ENCODE peak calls at places on chromosome 22, in six cellular contexts. W is neural crest cell, Q is AG10803, T is GM10248, Z is right atrium auricular region, C is heart right ventricle. H is an unnamed sample.

GRCh38 chr22:23137905-23138520 is 3.8 kb downstream of the RSPH14 start:
- DNase-seq in W (no peak), Q (no peak), T (peak), Z (no peak), C (peak), H (no peak)

GRCh38 chr22:31192513-31192912 is 19.6 kb upstream of the LIMK2 start:
- DNase-seq in W (no peak), Q (peak), T (no peak), Z (no peak), C (no peak), H (no peak)

GRCh38 chr22:24421428-24421931 is 5.9 kb upstream of the ADORA2A start:
- DNase-seq in W (no peak), Q (no peak), T (peak), Z (no peak), C (no peak), H (no peak)

GRCh38 chr22:44578516-44579230 is 80.6 kb upstream of the RTL6 start:
- DNase-seq in W (no peak), Q (no peak), T (no peak), Z (no peak), C (no peak), H (no peak)

GRCh38 chr22:17264321-17265052 is 45.3 kb upstream of the ADA2 start:
- DNase-seq in W (peak), Q (peak), T (no peak), Z (no peak), C (peak), H (no peak)

GRCh38 chr22:20254975-20255946 is 12.9 kb downstream of the RTN4R start:
- DNase-seq in W (no peak), Q (no peak), T (no peak), Z (no peak), C (no peak), H (no peak)

GRCh38 chr22:28629420-28630184 is 50.0 kb downstream of the TTC28 start:
- DNase-seq in W (no peak), Q (no peak), T (no peak), Z (no peak), C (no peak), H (no peak)

GRCh38 chr22:39247379-39247778 is 2.6 kb upstream of the PDGFB start:
- DNase-seq in W (no peak), Q (no peak), T (no peak), Z (no peak), C (no peak), H (no peak)

GRCh38 chr22:23772315-23773246 is at the start of gene MMP11:
- DNase-seq in W (peak), Q (peak), T (peak), Z (no peak), C (peak), H (no peak)

GRCh38 chr22:50435701-50436115 is 39.1 kb downstream of the SBF1 start:
- DNase-seq in W (no peak), Q (no peak), T (no peak), Z (no peak), C (no peak), H (peak)

GRCh38 chr22:49481651-49482399 is 345.8 kb downstream of the BRD1 start:
- DNase-seq in W (no peak), Q (no peak), T (no peak), Z (no peak), C (no peak), H (peak)

GRCh38 chr22:22103078-22103593 is 120.5 kb upstream of the TOP3B start:
- DNase-seq in W (peak), Q (no peak), T (no peak), Z (peak), C (no peak), H (no peak)

GRCh38 chr22:44423556-44423955 is 74.5 kb downstream of the RTL6 start:
- DNase-seq in W (no peak), Q (no peak), T (no peak), Z (no peak), C (no peak), H (no peak)

GRCh38 chr22:44179196-44179988 is 1.3 kb upstream of the PARVG start:
- DNase-seq in W (no peak), Q (no peak), T (no peak), Z (no peak), C (no peak), H (no peak)

GRCh38 chr22:25404923-25405853 is 159.3 kb upstream of the GRK3 start:
- DNase-seq in W (no peak), Q (peak), T (peak), Z (peak), C (peak), H (peak)

GRCh38 chr22:30238661-30239420 is 7.7 kb downstream of the LIF start:
- DNase-seq in W (no peak), Q (no peak), T (no peak), Z (no peak), C (peak), H (no peak)

GRCh38 chr22:23700706-23701105 is 9.9 kb downstream of the RGL4 start:
- DNase-seq in W (no peak), Q (no peak), T (no peak), Z (no peak), C (no peak), H (no peak)

GRCh38 chr22:23067023-23067650 is 3.2 kb upstream of the GNAZ start:
- DNase-seq in W (no peak), Q (no peak), T (no peak), Z (no peak), C (peak), H (peak)

GRCh38 chr22:22593964-22594656 is 35.0 kb upstream of the PRAME start:
- DNase-seq in W (peak), Q (peak), T (peak), Z (no peak), C (no peak), H (no peak)

GRCh38 chr22:50419116-50419515 is 55.7 kb downstream of the SBF1 start:
- DNase-seq in W (no peak), Q (no peak), T (no peak), Z (no peak), C (no peak), H (no peak)

GRCh38 chr22:30263883-30264282 is 2.8 kb downstream of the OSM start:
- DNase-seq in W (no peak), Q (no peak), T (no peak), Z (no peak), C (no peak), H (no peak)

GRCh38 chr22:22474733-22475132 is 33.8 kb downstream of the ZNF280B start:
- DNase-seq in W (no peak), Q (no peak), T (no peak), Z (no peak), C (no peak), H (no peak)

GRCh38 chr22:28917747-28918543 is 34.6 kb downstream of the ZNRF3 start:
- DNase-seq in W (peak), Q (peak), T (no peak), Z (no peak), C (peak), H (no peak)

GRCh38 chr22:28112548-28113043 is 193.5 kb upstream of the PITPNB start:
- DNase-seq in W (no peak), Q (peak), T (no peak), Z (peak), C (peak), H (no peak)

GRCh38 chr22:42868751-42869251 is 11.7 kb upstream of the ARFGAP3 start:
- DNase-seq in W (no peak), Q (no peak), T (no peak), Z (no peak), C (peak), H (peak)

GRCh38 chr22:42300286-42301071 is 30.0 kb upstream of the TCF20 start:
- DNase-seq in W (no peak), Q (no peak), T (peak), Z (no peak), C (no peak), H (no peak)

GRCh38 chr22:37386441-37386840 is 40.8 kb downstream of the ELFN2 start:
- DNase-seq in W (peak), Q (no peak), T (no peak), Z (no peak), C (no peak), H (no peak)

GRCh38 chr22:37383342-37383741 is 43.9 kb downstream of the ELFN2 start:
- DNase-seq in W (no peak), Q (no peak), T (no peak), Z (no peak), C (no peak), H (no peak)

GRCh38 chr22:37381489-37381888 is 45.8 kb downstream of the ELFN2 start:
- DNase-seq in W (no peak), Q (no peak), T (no peak), Z (no peak), C (no peak), H (no peak)

GRCh38 chr22:37387793-37388192 is 39.5 kb downstream of the ELFN2 start:
- DNase-seq in W (no peak), Q (no peak), T (no peak), Z (no peak), C (no peak), H (no peak)

DNA sequence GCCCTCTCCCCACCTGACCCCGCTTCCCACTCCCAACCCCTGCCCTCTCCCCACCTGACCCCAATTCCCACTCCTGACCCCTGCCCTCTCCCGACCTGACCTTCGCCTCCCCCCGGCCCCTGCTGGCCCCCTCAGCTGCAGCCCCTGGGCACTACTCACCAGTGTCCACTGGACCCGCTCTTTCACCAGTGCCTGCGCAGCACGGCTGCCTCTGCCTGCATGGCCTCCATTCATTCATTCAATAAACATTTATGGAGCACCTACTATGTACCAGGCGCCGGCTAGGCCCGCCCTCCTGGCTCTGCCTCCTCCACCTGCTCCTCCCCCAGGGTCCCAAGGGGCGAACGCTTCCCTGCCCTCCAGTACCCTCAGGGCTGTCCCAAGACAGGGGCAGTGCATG is 42.6 kb downstream of the ELFN2 start:
- DNase-seq in W (no peak), Q (no peak), T (no peak), Z (no peak), C (no peak), H (no peak)
- TF ChIP-seq CTCF in W (no peak), Q (no peak), T (no peak), Z (no peak), C (no peak), H (no peak)

DNA sequence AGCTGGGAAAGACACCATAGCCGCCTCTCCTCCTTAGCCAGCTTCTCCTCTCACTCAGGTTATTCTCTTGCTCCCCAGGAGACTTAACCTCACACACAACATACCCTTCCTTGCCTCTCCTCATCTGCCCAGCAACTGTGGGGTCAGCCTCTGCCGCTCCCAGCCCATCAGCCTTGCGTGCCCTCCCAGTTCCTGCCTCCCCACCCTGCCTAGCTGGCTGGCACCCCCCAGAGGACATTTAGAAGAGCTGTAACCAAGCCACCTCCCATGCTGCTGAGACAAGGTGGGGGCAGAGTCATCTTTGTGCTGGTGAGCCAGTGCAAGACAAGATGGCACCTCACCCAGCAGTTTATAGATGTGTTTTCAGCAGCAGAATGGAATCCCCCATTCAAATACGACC is 38.2 kb downstream of the TOM1 start:
- DNase-seq in W (no peak), Q (no peak), T (no peak), Z (no peak), C (no peak), H (no peak)
- TF ChIP-seq CTCF in W (no peak), Q (no peak), T (peak), Z (no peak), C (no peak), H (no peak)

GRCh38 chr22:37931893-37932389 is 21.5 kb downstream of the C22orf23 start:
- DNase-seq in W (no peak), Q (no peak), T (no peak), Z (no peak), C (no peak), H (no peak)

GRCh38 chr22:37929390-37929789 is 23.3 kb downstream of the MICALL1 start:
- DNase-seq in W (no peak), Q (no peak), T (no peak), Z (no peak), C (no peak), H (no peak)

GRCh38 chr22:37932401-37932800 is 21.0 kb downstream of the C22orf23 start:
- DNase-seq in W (no peak), Q (no peak), T (no peak), Z (no peak), C (no peak), H (no peak)

GRCh38 chr22:37930270-37930951 is 23.0 kb downstream of the C22orf23 start:
- DNase-seq in W (no peak), Q (peak), T (no peak), Z (no peak), C (no peak), H (no peak)

DNA sequence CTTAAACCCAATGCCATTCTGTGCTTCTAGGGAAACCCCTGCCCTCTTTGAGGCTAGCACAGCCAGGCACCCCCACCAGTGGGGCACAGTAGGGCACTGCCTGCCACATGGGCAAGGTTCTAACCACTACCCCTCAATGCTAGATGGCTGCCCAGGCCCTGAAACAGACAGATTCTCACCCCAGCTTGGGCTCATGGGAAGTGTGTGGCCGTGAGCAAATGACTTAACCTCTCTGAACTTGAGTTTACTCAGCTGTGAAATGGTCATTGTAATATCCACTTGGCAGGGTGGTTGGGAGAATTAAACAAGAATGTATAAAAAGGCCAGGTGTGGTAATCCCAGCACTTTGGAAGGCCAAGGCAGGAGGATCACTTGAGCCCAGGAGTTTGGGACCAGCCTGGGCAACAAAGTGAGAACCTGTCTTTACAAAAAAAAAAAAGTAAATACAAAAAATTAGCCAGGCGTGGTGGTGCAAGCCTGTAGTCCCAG is 22.4 kb downstream of the C22orf23 start:
- DNase-seq in W (no peak), Q (no peak), T (no peak), Z (no peak), C (no peak), H (no peak)
- TF ChIP-seq CTCF in W (no peak), Q (no peak), T (no peak), Z (no peak), C (no peak), H (no peak)

GRCh38 chr22:46823248-46823647 is 60.8 kb downstream of the TBC1D22A start:
- DNase-seq in W (no peak), Q (no peak), T (no peak), Z (no peak), C (no peak), H (no peak)
- TF ChIP-seq CTCF in W (no peak), Q (no peak), T (no peak), Z (no peak), C (no peak), H (no peak)

DNA sequence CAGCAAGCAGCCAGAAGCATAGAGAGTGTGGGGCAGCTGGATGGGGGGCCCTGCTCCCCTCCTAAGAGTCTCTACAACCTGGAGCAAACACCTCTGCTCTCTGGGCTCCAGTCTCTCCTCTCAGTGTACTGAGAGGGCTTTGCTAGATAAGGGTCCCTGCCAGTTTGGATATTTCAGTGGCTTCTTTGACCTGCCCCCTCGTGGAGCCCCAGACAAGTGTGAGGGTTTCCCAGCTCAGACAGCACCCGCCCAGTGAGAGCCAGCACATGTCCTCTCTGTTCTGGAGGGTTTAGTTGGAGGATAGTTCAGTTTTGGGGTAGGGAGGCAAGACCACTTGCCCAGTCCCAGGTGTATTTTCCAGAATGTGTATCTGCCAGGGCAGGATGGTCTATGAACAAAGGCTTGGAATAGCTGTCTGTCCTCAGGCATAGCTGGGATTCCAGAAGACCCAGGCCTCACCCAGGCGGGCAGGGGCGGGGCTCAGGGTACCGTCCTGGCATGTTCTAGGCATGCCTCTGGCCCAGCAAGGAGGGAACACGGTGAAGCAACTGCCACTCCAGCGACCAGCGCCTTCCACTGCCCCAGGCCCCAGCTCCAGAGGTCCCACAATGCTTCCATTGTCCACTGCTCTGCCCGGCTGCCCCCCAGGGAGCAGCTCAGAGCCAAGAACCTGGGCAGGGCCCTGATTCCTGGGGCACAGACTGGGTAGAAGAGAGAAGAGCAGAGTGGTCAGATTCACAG is 7.5 kb upstream of the MICALL1 start:
- DNase-seq in W (no peak), Q (peak), T (no peak), Z (no peak), C (no peak), H (peak)
- TF ChIP-seq CTCF in W (no peak), Q (no peak), T (no peak), Z (no peak), C (no peak), H (no peak)

GRCh38 chr22:33013051-33013450 is 45.1 kb downstream of the SYN3 start:
- DNase-seq in W (no peak), Q (no peak), T (no peak), Z (no peak), C (no peak), H (no peak)
- TF ChIP-seq CTCF in W (no peak), Q (no peak), T (no peak), Z (no peak), C (no peak), H (no peak)

DNA sequence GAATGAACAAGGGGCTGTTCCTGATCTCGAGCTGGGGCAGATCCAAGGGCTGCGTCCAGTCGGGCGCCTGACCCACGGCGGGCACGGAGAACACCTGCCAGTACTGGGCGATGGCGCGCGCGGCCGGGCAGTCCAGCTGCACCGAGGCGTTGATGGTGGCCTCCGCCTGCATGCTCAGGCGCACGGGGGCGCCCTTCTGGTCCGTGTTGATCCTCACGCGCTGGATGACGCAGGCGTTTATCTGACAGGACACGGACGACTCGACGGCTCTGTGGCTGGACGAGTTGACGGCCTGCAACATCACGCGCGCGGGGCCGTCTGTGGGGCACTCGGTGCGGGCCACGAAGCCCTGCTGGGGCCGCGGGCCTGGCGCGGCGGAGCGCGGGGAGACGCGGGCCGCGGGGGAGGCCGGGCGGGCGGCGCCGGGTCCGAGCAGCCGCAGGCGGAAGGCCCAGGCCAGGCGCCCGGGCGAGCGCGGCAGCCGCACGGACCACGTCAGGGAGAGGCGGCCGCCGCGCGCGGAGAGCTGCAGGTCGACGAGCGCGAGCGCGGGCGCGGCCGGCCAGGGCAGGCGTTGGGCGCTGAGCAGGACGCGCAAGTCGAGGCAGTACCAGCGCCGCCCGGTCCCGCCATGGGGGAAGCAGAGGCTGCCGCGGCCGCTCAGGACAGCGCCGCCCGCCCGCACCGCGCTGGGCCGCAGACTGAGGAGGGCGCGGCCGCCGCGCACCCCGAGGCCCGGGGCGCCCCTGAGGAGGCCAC is 515 bp downstream of the PKDREJ start:
- DNase-seq in W (peak), Q (peak), T (no peak), Z (peak), C (peak), H (no peak)
- TF ChIP-seq CTCF in W (peak), Q (peak), T (no peak), Z (no peak), C (peak), H (no peak)

H was measured in dorsolateral prefrontal cortex.